ENCODE peak calls at places on chromosomes 7 and 10, in eight cellular contexts. C is endodermal cell, X is left lung, J is right atrium auricular region, Y is heart left ventricle, U is SK-N-SH, V is PC-3, E is neural progenitor cell. N is an unnamed sample.

GRCh38 chr7:151059362-151060112 is at the start of gene SLC4A2:
- DNase-seq in E (peak; percentile 76), V (peak; percentile 80), Y (peak; percentile 89), C (peak; percentile 86), X (peak; percentile 87), J (peak; percentile 77), U (peak; percentile 98), N (peak; percentile 91)

GRCh38 chr7:85184599-85185354 is 2.1 kb downstream of the SEMA3D start:
- DNase-seq in Y (no peak), V (peak; percentile 23), C (peak; percentile 63), E (peak; percentile 71), J (peak; percentile 61), U (peak; percentile 59), X (peak; percentile 51), N (no peak)

GRCh38 chr7:25732771-25733217 is 419.2 kb upstream of the NFE2L3 start:
- DNase-seq in J (no peak), U (no peak), C (peak; percentile 87), Y (no peak), E (peak; percentile 37), X (no peak), V (no peak), N (no peak)

GRCh38 chr7:107854989-107855388 is 36.0 kb upstream of the DLD start:
- DNase-seq in Y (no peak), V (peak; percentile 35), C (no peak), E (no peak), U (no peak), J (no peak), X (no peak), N (no peak)

GRCh38 chr7:155208681-155209477 is 88.8 kb upstream of the INSIG1 start:
- DNase-seq in X (no peak), Y (no peak), E (no peak), C (no peak), J (no peak), V (peak; percentile 67), U (no peak), N (no peak)

GRCh38 chr10:44316187-44316921 is 68.5 kb downstream of the CXCL12 start:
- DNase-seq in J (no peak), U (peak; percentile 55), V (no peak), Y (no peak), X (no peak), E (peak; percentile 16), C (peak; percentile 97), N (peak; percentile 30)

GRCh38 chr7:150969483-150969874 is 8.6 kb downstream of the KCNH2 start:
- DNase-seq in J (no peak), U (no peak), E (no peak), V (no peak), Y (no peak), C (no peak), X (no peak), N (no peak)

GRCh38 chr10:58951750-58952149 is 224.7 kb upstream of the PHYHIPL start:
- DNase-seq in X (no peak), C (no peak), V (peak; percentile 77), Y (no peak), J (no peak), E (no peak), U (no peak), N (no peak)

GRCh38 chr10:79246209-79246581 is 101.1 kb upstream of the PPIF start:
- DNase-seq in V (no peak), X (no peak), Y (peak; percentile 73), U (no peak), C (no peak), J (peak; percentile 87), E (no peak), N (no peak)

GRCh38 chr10:51198170-51198569 is 123.9 kb downstream of the PRKG1 start:
- DNase-seq in V (peak; percentile 57), X (no peak), J (no peak), U (no peak), E (no peak), C (no peak), Y (no peak), N (no peak)

GRCh38 chr7:332646-333398 is 42.9 kb downstream of the FOXL3 start:
- DNase-seq in J (peak; percentile 67), X (peak; percentile 76), Y (peak; percentile 81), U (peak; percentile 97), V (peak; percentile 80), E (peak; percentile 88), C (peak; percentile 96), N (peak; percentile 96)

GRCh38 chr10:89242840-89243586 is 8.6 kb downstream of the LIPA start:
- DNase-seq in Y (no peak), J (no peak), V (no peak), C (no peak), E (no peak), U (no peak), X (no peak), N (no peak)

GRCh38 chr10:126243976-126244375 is 144.3 kb downstream of the ADAM12 start:
- DNase-seq in U (no peak), E (no peak), X (no peak), Y (no peak), V (no peak), C (no peak), J (no peak), N (no peak)

GRCh38 chr10:49187044-49187484 is 1.1 kb downstream of the TMEM273 start:
- DNase-seq in C (no peak), E (no peak), V (no peak), J (peak; percentile 60), U (no peak), Y (no peak), X (no peak), N (no peak)

DNA sequence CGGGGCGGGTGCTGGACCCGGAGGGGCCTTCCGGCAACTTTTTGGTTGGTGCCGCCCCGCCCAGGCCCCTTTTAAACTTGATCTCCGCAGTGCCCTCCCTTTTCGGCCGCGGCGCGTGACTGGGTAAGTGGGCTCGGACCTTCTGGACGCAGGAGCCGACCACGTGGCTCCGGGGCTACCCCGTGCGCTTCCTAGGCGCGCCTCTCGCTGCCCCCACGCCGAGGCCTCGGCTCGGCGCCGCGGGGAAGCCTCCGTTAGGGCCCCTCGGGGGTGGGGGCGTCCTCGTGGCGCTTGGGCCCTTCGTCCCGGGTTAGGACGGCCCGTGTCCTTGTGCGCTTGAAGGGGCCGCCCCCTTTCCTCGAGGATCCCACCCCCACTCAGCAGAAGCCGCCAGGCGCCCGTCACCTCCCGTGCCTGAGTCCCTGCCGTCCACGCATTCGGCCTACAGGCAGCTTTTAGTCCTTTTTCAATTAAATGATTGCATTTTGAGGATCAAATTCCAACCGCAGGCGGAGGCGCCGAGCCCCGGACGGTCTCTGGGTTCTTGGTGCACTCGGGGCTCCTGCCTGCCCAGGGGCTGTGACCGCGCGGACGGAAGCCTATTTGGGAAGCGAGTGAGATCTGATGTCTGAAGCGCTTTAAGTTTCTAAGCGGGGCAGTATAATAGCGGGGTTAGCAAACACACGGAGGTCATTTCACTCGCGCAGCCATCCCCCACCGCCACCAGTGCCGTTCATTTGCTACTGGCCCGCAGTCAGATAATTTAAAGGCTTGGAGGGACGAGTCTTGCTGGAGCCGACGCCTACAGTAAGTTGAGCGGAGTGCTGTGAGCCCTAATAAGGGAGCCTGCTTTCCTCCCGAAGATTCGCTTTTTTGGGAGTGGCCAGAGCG is 31.8 kb upstream of the TOMM7 start:
- DNase-seq in E (peak; percentile 76), J (peak; percentile 93), C (peak; percentile 95), V (peak; percentile 86), Y (peak; percentile 91), U (peak; percentile 29), X (peak; percentile 92), N (peak; percentile 78)
- TF ChIP-seq CTCF in E (peak; percentile 3), J (peak; percentile 14), C (peak; percentile 96), V (no peak), Y (peak; percentile 94), U (peak; percentile 13), X (no peak), N (no peak)

GRCh38 chr10:71849461-71849908 is 1.6 kb downstream of the PSAP start:
- DNase-seq in J (no peak), Y (no peak), X (no peak), V (no peak), U (no peak), C (no peak), E (no peak), N (no peak)
- H3K4me3 ChIP-seq in J (peak overlapping the region; percentile 96), Y (peak overlapping the region; percentile 90), X (peak overlapping the region; percentile 99), V (peak overlapping the region; percentile 94), U (peak overlapping the region; percentile 96), C (peak overlapping the region; percentile 99), E (peak overlapping the region; percentile 82), N (peak overlapping the region; percentile 75)

GRCh38 chr10:6181249-6181648 is 21.5 kb upstream of the PFKFB3 start:
- DNase-seq in E (no peak), Y (no peak), V (no peak), J (no peak), X (no peak), C (no peak), U (no peak), N (no peak)
- H3K4me1 ChIP-seq in E (no peaks in the 10 kb centered on the region), Y (peaks cover 11% of the 10 kb centered on the region), V (no peaks in the 10 kb centered on the region), J (no peaks in the 10 kb centered on the region), X (peaks cover 45% of the 10 kb centered on the region), C (no peaks in the 10 kb centered on the region), U (peaks cover 6% of the 10 kb centered on the region), N (no peaks in the 10 kb centered on the region)

DNA sequence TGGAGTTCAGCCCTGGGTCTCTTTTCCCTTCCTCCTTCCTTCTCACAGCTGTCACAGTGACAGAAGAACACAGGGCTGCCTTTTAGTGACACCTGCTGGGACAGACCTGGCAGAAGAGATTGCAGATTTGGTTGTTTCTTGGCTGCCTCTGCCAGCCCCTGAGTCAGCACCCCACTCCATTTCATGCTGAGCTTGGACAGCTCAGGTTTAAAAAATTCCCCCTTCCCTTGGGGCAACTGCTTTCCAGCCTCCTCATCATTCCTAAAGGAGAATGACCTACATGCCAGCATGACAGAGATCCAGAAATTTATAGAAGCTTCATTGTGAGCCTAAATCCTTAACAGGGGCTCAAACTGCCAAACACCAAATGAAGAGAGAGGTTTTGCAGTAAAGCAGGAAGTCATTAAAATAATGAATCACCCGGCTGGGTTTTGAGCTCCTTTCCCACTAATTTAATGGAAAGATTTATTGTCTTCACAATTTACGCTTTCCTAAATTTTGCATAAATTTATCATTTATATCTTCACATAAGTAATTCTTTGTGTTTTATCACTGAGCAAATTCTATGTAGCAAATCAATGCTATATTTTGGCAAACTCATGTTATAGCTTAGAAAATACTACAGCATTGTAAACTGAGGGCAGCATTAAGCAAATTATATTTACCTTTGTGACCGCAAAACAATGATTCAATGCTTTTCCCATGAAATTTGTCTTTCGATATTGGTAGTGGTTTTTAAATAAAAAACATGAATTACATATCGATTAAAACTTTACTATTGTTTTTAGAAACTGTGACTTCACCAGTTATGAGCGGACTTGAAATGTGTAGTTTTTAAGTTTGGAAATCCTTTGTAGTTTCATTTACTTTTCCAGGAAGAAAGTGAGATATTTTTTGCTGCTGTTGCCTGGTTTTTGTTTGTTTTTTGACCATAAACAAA is 399.5 kb upstream of the ANKRD30A start:
- DNase-seq in X (no peak), C (peak; percentile 88), U (peak; percentile 47), J (no peak), Y (no peak), V (peak; percentile 100), E (peak; percentile 80), N (peak; percentile 50)
- TF ChIP-seq CTCF in X (no peak), C (peak; percentile 73), U (peak; percentile 56), J (peak; percentile 51), Y (peak; percentile 48), V (peak; percentile 100), E (peak; percentile 54), N (peak; percentile 57)